ENCODE peak calls at places on chromosomes 6 and 20, in five cellular contexts. O is ovary, E is uterus, N is HFF-Myc, R is kidney epithelial cell. K is an unnamed sample.

GRCh38 chr6:50185006-50185405 is 135.3 kb upstream of the DEFB112 start:
- DNase-seq in O (no peak), E (no peak), N (no peak), R (no peak), K (no peak)

GRCh38 chr20:61785567-61785816 is 280.2 kb downstream of the TAF4 start:
- DNase-seq in O (no peak), E (no peak), N (no peak), R (no peak), K (no peak)

GRCh38 chr20:6053776-6054688 is at the start of gene LRRN4:
- DNase-seq in O (no peak), E (no peak), N (peak; percentile 37), R (peak; percentile 94), K (peak; percentile 79)

GRCh38 chr6:7106215-7106751 is 1.5 kb upstream of the RREB1 start:
- DNase-seq in O (no peak), E (no peak), N (no peak), R (no peak), K (no peak)

GRCh38 chr6:14716499-14717146 is 529.2 kb upstream of the JARID2 start:
- DNase-seq in O (no peak), E (no peak), N (no peak), R (no peak), K (no peak)

GRCh38 chr20:25279403-25279802 is 31.5 kb downstream of the PYGB start:
- DNase-seq in O (peak; percentile 2), E (no peak), N (no peak), R (no peak), K (no peak)

GRCh38 chr6:68637782-68638181 is 2.7 kb downstream of the ADGRB3 start:
- DNase-seq in O (no peak), E (no peak), N (no peak), R (no peak), K (no peak)

GRCh38 chr6:131160254-131160758 is 25.0 kb downstream of the AKAP7 start:
- DNase-seq in O (no peak), E (no peak), N (no peak), R (no peak), K (no peak)

GRCh38 chr6:138454976-138455706 is 44.2 kb downstream of the NHSL1 start:
- DNase-seq in O (no peak), E (no peak), N (no peak), R (no peak), K (no peak)

DNA sequence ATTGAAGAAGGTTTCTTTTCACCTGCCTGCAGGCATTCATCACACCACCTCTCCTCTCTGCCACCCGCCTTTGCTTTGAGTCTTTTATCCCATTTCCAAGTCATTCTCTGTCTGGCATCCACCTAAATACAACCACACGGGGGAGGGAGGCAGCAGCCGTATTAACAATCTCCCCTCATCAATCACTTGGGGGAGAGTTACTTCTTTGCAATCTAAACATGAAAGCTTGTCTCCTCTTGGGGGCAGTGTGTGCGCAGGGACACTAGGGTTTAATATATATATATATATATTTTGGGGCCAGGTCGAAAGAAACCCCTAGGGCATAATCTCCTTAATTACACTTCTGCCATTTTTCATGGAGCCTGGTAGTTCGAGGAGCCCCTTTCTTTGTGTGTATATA is 214.5 kb downstream of the TSHZ2 start:
- DNase-seq in O (no peak), E (no peak), N (no peak), R (no peak), K (no peak)
- TF ChIP-seq CTCF in O (no peak), E (no peak), N (no peak), R (no peak), K (no peak)

GRCh38 chr20:19887566-19888268 is 129.4 kb upstream of the NAA20 start:
- DNase-seq in O (no peak), E (no peak), N (no peak), R (no peak), K (no peak)

GRCh38 chr20:19888269-19888669 is 128.9 kb upstream of the NAA20 start:
- DNase-seq in O (no peak), E (no peak), N (no peak), R (no peak), K (no peak)

GRCh38 chr20:19886666-19887288 is 128.7 kb downstream of the RIN2 start:
- DNase-seq in O (no peak), E (no peak), N (no peak), R (no peak), K (no peak)

GRCh38 chr20:19890358-19891117 is 126.6 kb upstream of the NAA20 start:
- DNase-seq in O (no peak), E (no peak), N (peak; percentile 25), R (no peak), K (no peak)

GRCh38 chr20:19889011-19889953 is 127.9 kb upstream of the NAA20 start:
- DNase-seq in O (peak; percentile 54), E (peak; percentile 37), N (peak; percentile 42), R (peak; percentile 45), K (peak; percentile 33)
- H3K4me3 ChIP-seq in O (peak overlapping the region; percentile 17), E (peak overlapping the region; percentile 16), N (peak overlapping the region; percentile 32), R (no peak overlapping the region), K (no peak overlapping the region)

GRCh38 chr6:20873425-20874190 is 339.4 kb downstream of the CDKAL1 start:
- DNase-seq in O (no peak), E (no peak), N (no peak), R (no peak), K (no peak)
- TF ChIP-seq CTCF in O (no peak), E (no peak), N (no peak), R (peak; percentile 31), K (no peak)

GRCh38 chr6:31831350-31832215 is 4.0 kb downstream of the HSPA1B start:
- DNase-seq in O (no peak), E (no peak), N (no peak), R (no peak), K (no peak)
- H3K4me3 ChIP-seq in O (no peak overlapping the region), E (peak overlapping the region; percentile 50), N (peak overlapping the region; percentile 76), R (peak overlapping the region; percentile 88), K (no peak overlapping the region)

GRCh38 chr6:62803094-62803493 is 408.2 kb upstream of the FKBP1C start:
- DNase-seq in O (no peak), E (no peak), N (no peak), R (no peak), K (no peak)

GRCh38 chr6:62797190-62797589 is 414.1 kb upstream of the FKBP1C start:
- DNase-seq in O (no peak), E (no peak), N (no peak), R (no peak), K (no peak)
- TF ChIP-seq CTCF in O (no peak), E (no peak), N (no peak), R (no peak), K (no peak)

GRCh38 chr6:134312038-134312660 is 5.8 kb downstream of the SGK1 start:
- DNase-seq in O (no peak), E (no peak), N (no peak), R (no peak), K (no peak)
- H3K4me3 ChIP-seq in O (no peak overlapping the region), E (no peak overlapping the region), N (no peak overlapping the region), R (no peak overlapping the region), K (no peak overlapping the region)

GRCh38 chr20:142290-142689 is at the start of gene DEFB126:
- DNase-seq in O (no peak), E (no peak), N (no peak), R (no peak), K (no peak)

GRCh38 chr20:137668-138131 is 4.7 kb upstream of the DEFB126 start:
- DNase-seq in O (no peak), E (no peak), N (no peak), R (no peak), K (no peak)
- TF ChIP-seq CTCF in O (no peak), E (no peak), N (peak; percentile 48), R (peak; percentile 16), K (no peak)

GRCh38 chr6:87921034-87921433 is 126.6 kb upstream of the SPACA1 start:
- DNase-seq in O (no peak), E (no peak), N (no peak), R (no peak), K (no peak)
- H3K4me3 ChIP-seq in O (no peak overlapping the region), E (no peak overlapping the region), N (no peak overlapping the region), R (no peak overlapping the region), K (no peak overlapping the region)

GRCh38 chr6:149431905-149432775 is 32.1 kb downstream of the SUMO4 start:
- DNase-seq in O (peak; percentile 82), E (peak; percentile 89), N (peak; percentile 72), R (peak; percentile 12), K (peak; percentile 90)
- TF ChIP-seq CTCF in O (peak; percentile 92), E (peak; percentile 89), N (peak; percentile 86), R (peak; percentile 85), K (no peak)